ENCODE peak calls at places on chromosomes 2 and 18, in four cellular contexts. One of them, this sample, is unnamed.

GRCh38 chr2:46363535-46364170 is 66.4 kb downstream of the EPAS1 start:
- DNase-seq in GM12878: no peak
- DNase-seq in IMR-90: peak; percentile 88
- DNase-seq in OCI-LY7: no peak
- DNase-seq in this sample: no peak

GRCh38 chr2:192196451-192197194 is 1.9 kb upstream of the TMEFF2 start:
- DNase-seq in GM12878: no peak
- DNase-seq in IMR-90: no peak
- DNase-seq in OCI-LY7: no peak
- DNase-seq in this sample: no peak

GRCh38 chr2:18762667-18763066 is 173.3 kb upstream of the NT5C1B start:
- DNase-seq in GM12878: no peak
- DNase-seq in IMR-90: peak; percentile 37
- DNase-seq in OCI-LY7: no peak
- DNase-seq in this sample: no peak

GRCh38 chr2:36326286-36326685 is 29.3 kb upstream of the CRIM1 start:
- DNase-seq in GM12878: no peak
- DNase-seq in IMR-90: no peak
- DNase-seq in OCI-LY7: no peak
- DNase-seq in this sample: no peak

GRCh38 chr2:236259371-236259770 is 4.8 kb downstream of the ASB18 start:
- DNase-seq in GM12878: no peak
- DNase-seq in IMR-90: no peak
- DNase-seq in OCI-LY7: no peak
- DNase-seq in this sample: no peak

GRCh38 chr18:8828300-8828699 is 122.9 kb downstream of the MTCL1 start:
- DNase-seq in GM12878: no peak
- DNase-seq in IMR-90: no peak
- DNase-seq in OCI-LY7: no peak
- DNase-seq in this sample: no peak

GRCh38 chr2:80874374-80874773 is 569.8 kb upstream of the LRRTM1 start:
- DNase-seq in GM12878: no peak
- DNase-seq in IMR-90: no peak
- DNase-seq in OCI-LY7: no peak
- DNase-seq in this sample: no peak

GRCh38 chr2:77161009-77161408 is 361.2 kb downstream of the LRRTM4 start:
- DNase-seq in GM12878: no peak
- DNase-seq in IMR-90: peak; percentile 3
- DNase-seq in OCI-LY7: no peak
- DNase-seq in this sample: no peak

GRCh38 chr2:86622409-86622877 is 1.2 kb downstream of the RNF103 start:
- DNase-seq in GM12878: no peak
- DNase-seq in IMR-90: peak; percentile 10
- DNase-seq in OCI-LY7: peak; percentile 49
- DNase-seq in this sample: no peak

GRCh38 chr2:147149589-147150245 is 695.1 kb upstream of the ACVR2A start:
- DNase-seq in GM12878: no peak
- DNase-seq in IMR-90: no peak
- DNase-seq in OCI-LY7: no peak
- DNase-seq in this sample: no peak

GRCh38 chr2:88281302-88282217 is 111.4 kb downstream of the THNSL2 start:
- DNase-seq in GM12878: no peak
- DNase-seq in IMR-90: no peak
- DNase-seq in OCI-LY7: no peak
- DNase-seq in this sample: no peak

GRCh38 chr2:118580651-118581050 is 266.8 kb downstream of the EN1 start:
- DNase-seq in GM12878: no peak
- DNase-seq in IMR-90: no peak
- DNase-seq in OCI-LY7: no peak
- DNase-seq in this sample: no peak

GRCh38 chr18:25896178-25896780 is 194.1 kb downstream of the SS18 start:
- DNase-seq in GM12878: no peak
- DNase-seq in IMR-90: peak; percentile 58
- DNase-seq in OCI-LY7: peak; percentile 70
- DNase-seq in this sample: peak; percentile 12

GRCh38 chr2:142142595-142142994 is 11.8 kb upstream of the LRP1B start:
- DNase-seq in GM12878: no peak
- DNase-seq in IMR-90: no peak
- DNase-seq in OCI-LY7: no peak
- DNase-seq in this sample: no peak

GRCh38 chr2:152635635-152636298 is 81.5 kb downstream of the PRPF40A start:
- DNase-seq in GM12878: no peak
- DNase-seq in IMR-90: peak; percentile 53
- DNase-seq in OCI-LY7: peak; percentile 46
- DNase-seq in this sample: peak; percentile 15

GRCh38 chr18:68244786-68245185 is 470.1 kb downstream of the TMX3 start:
- DNase-seq in GM12878: no peak
- DNase-seq in IMR-90: peak; percentile 74
- DNase-seq in OCI-LY7: no peak
- DNase-seq in this sample: no peak

GRCh38 chr2:27309651-27310050 is 1.4 kb upstream of the UCN start:
- DNase-seq in GM12878: no peak
- DNase-seq in IMR-90: no peak
- DNase-seq in OCI-LY7: no peak
- DNase-seq in this sample: no peak

GRCh38 chr18:79792096-79792987 is 5.4 kb upstream of the KCNG2 start:
- DNase-seq in GM12878: no peak
- DNase-seq in IMR-90: no peak
- DNase-seq in OCI-LY7: no peak
- DNase-seq in this sample: no peak

GRCh38 chr2:204705243-204705971 is 160.1 kb downstream of the PARD3B start:
- DNase-seq in GM12878: no peak
- DNase-seq in IMR-90: peak; percentile 64
- DNase-seq in OCI-LY7: no peak
- DNase-seq in this sample: no peak

GRCh38 chr2:85504434-85505261 is 34.3 kb upstream of the MAT2A start:
- DNase-seq in GM12878: no peak
- DNase-seq in IMR-90: peak; percentile 97
- DNase-seq in OCI-LY7: no peak
- DNase-seq in this sample: no peak

GRCh38 chr18:72762505-72763122 is 105.2 kb downstream of the NETO1 start:
- DNase-seq in GM12878: peak; percentile 12
- DNase-seq in IMR-90: peak; percentile 69
- DNase-seq in OCI-LY7: peak; percentile 30
- DNase-seq in this sample: peak; percentile 10

GRCh38 chr2:38601463-38602135 is 1.1 kb downstream of the HNRNPLL start:
- DNase-seq in GM12878: no peak
- DNase-seq in IMR-90: peak; percentile 39
- DNase-seq in OCI-LY7: peak; percentile 15
- DNase-seq in this sample: no peak

GRCh38 chr2:207663870-207664545 is 38.8 kb upstream of the METTL21A start:
- DNase-seq in GM12878: no peak
- DNase-seq in IMR-90: no peak
- DNase-seq in OCI-LY7: no peak
- DNase-seq in this sample: no peak

GRCh38 chr2:237977380-237977779 is 10.6 kb downstream of the UBE2F start:
- DNase-seq in GM12878: no peak
- DNase-seq in IMR-90: no peak
- DNase-seq in OCI-LY7: peak; percentile 83
- DNase-seq in this sample: no peak

GRCh38 chr2:168734199-168734746 is 68.2 kb upstream of the NOSTRIN start:
- DNase-seq in GM12878: no peak
- DNase-seq in IMR-90: no peak
- DNase-seq in OCI-LY7: no peak
- DNase-seq in this sample: no peak

GRCh38 chr18:59957957-59958356 is 58.2 kb downstream of the PMAIP1 start:
- DNase-seq in GM12878: no peak
- DNase-seq in IMR-90: peak; percentile 83
- DNase-seq in OCI-LY7: peak; percentile 79
- DNase-seq in this sample: no peak

DNA sequence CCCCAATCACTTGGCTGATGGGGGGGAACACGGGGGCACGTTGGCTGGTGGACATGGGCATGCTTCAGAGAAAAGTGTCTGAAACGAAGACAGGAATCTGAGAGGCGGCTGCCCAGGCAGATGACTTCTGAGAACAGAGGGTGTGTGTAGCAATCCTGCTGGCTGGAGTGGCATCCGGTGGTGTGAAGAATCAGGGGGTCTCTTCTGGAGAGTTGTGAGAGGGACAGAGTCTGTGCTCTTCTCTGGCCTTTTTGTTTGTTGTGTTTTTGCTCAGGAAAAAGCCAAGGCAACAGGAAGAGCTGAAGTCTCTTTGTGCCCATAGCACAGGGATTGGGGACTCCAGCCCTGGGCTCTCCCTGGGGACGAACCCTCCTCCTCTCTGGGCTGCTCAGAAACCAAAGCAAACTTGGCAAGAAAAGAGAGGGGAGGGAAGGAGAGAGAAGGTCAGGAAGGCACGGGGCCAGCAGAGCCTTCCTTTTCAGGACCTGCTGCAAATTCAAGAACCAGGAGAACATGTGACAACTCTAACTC is 97.0 kb upstream of the SMAD2 start:
- DNase-seq in GM12878: no peak
- DNase-seq in IMR-90: no peak
- DNase-seq in OCI-LY7: no peak
- DNase-seq in this sample: no peak
- TF ChIP-seq CTCF in GM12878: no peak
- TF ChIP-seq CTCF in IMR-90: no peak
- TF ChIP-seq CTCF in OCI-LY7: no peak
- TF ChIP-seq CTCF in this sample: no peak

DNA sequence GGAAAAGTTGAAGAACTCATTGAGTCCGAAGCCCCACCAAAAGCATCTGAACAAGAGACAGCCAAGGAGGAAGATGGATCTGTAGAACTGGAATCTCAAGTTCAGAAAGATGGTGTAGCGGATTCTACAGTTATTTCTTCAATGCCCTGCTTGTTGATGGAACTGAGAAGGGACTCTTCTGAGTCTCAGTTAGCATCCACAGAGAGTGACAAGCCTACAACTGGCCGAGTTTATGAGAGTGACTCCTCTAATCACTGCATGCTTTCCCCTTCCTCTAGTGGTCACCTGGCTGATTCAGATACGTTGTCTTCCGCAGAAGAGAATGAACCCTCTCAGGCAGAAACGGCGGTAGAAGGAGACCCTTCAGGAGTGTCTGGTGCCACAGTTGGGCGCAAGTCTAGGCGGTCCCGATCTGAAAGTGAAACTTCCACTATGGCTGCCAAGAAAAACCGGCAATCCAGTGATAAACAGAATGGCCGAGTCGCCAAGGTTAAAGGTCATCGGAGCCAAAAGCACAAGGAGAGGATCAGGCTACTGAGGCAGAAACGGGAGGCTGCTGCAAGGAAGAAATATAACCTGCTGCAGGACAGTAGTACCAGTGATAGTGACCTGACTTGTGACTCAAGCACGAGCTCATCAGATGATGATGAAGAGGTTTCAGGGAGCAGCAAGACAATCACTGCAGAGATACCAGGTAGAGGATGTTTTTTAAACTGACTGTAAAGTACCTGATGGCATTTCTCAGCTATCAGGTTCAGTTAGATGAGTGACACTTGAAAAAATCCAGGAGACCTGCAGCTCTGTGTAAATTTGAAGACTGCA is 111.9 kb downstream of the HAUS1 start:
- DNase-seq in GM12878: no peak
- DNase-seq in IMR-90: no peak
- DNase-seq in OCI-LY7: no peak
- DNase-seq in this sample: no peak
- H3K4me3 ChIP-seq in GM12878: no peak overlapping the region
- H3K4me3 ChIP-seq in IMR-90: no peak overlapping the region
- H3K4me3 ChIP-seq in OCI-LY7: no peak overlapping the region
- H3K4me3 ChIP-seq in this sample: no peak overlapping the region

GRCh38 chr2:206442854-206443734 is at the start of gene ADAM23:
- DNase-seq in GM12878: no peak
- DNase-seq in IMR-90: peak; percentile 52
- DNase-seq in OCI-LY7: peak; percentile 14
- DNase-seq in this sample: no peak
- TF ChIP-seq CTCF in GM12878: no peak
- TF ChIP-seq CTCF in IMR-90: peak; percentile 13
- TF ChIP-seq CTCF in OCI-LY7: no peak
- TF ChIP-seq CTCF in this sample: no peak

DNA sequence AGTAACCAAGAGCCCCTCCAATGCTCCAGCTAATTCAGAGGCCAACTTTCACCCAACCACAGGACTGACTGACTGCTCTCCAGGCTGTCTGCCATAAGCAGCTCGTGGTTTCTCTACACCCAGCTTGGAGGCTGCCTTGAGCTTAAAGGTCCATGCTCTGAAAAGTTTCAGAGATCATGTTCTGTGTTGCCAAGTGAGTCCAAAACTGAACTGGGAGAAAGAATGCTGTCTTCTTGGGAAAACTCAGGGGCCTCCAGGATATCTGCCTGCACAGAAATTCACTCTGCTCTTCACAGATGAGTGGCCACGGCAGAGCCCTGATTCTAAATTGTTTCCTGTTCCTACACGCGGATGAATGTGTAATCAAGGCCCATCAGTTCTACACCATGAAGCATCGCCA is 51.1 kb downstream of the LPIN2 start:
- DNase-seq in GM12878: no peak
- DNase-seq in IMR-90: peak; percentile 55
- DNase-seq in OCI-LY7: peak; percentile 69
- DNase-seq in this sample: no peak
- H3K4me3 ChIP-seq in GM12878: peak overlapping the region; percentile 54
- H3K4me3 ChIP-seq in IMR-90: no peak overlapping the region
- H3K4me3 ChIP-seq in OCI-LY7: peak overlapping the region; percentile 62
- H3K4me3 ChIP-seq in this sample: peak overlapping the region; percentile 12

GRCh38 chr2:16321872-16322271 is 343.8 kb downstream of the CYRIA start:
- DNase-seq in GM12878: no peak
- DNase-seq in IMR-90: no peak
- DNase-seq in OCI-LY7: no peak
- DNase-seq in this sample: no peak
- TF ChIP-seq CTCF in GM12878: no peak
- TF ChIP-seq CTCF in IMR-90: no peak
- TF ChIP-seq CTCF in OCI-LY7: no peak
- TF ChIP-seq CTCF in this sample: no peak

GRCh38 chr18:24050916-24051255 is 36.3 kb downstream of the TTC39C start:
- DNase-seq in GM12878: no peak
- DNase-seq in IMR-90: no peak
- DNase-seq in OCI-LY7: no peak
- DNase-seq in this sample: no peak
- H3K4me3 ChIP-seq in GM12878: no peak overlapping the region
- H3K4me3 ChIP-seq in IMR-90: no peak overlapping the region
- H3K4me3 ChIP-seq in OCI-LY7: no peak overlapping the region
- H3K4me3 ChIP-seq in this sample: no peak overlapping the region

This sample was measured in GM12864.